ENCODE peak calls at places on chromosomes 6 and 20, in six cellular contexts. Y is IMR-90, V is mesendoderm, A is H9, S is trophoblast cell, E is mesenchymal stem cell. N is an unnamed sample.

GRCh38 chr20:48456361-48457184 is 371.2 kb downstream of the PREX1 start:
- DNase-seq in S (no peak), Y (no peak), E (no peak), A (no peak), V (peak), N (peak)

GRCh38 chr20:34736106-34736505 is 32.0 kb downstream of the TP53INP2 start:
- DNase-seq in E (no peak), S (no peak), Y (no peak), V (no peak), A (no peak), N (no peak)

GRCh38 chr20:62426678-62427077 is 661 bp downstream of the RBBP8NL start:
- DNase-seq in E (no peak), S (peak), V (peak), Y (no peak), A (peak), N (no peak)

GRCh38 chr20:7665311-7665863 is 274.9 kb downstream of the HAO1 start:
- DNase-seq in E (peak), Y (no peak), V (peak), A (no peak), S (no peak), N (no peak)

GRCh38 chr20:460707-461106 is 1.6 kb downstream of the TBC1D20 start:
- DNase-seq in A (no peak), E (peak), V (no peak), Y (no peak), S (no peak), N (no peak)

GRCh38 chr20:17966432-17967312 is 1.9 kb downstream of the SNX5 start:
- DNase-seq in V (peak), S (peak), Y (peak), E (peak), A (no peak), N (no peak)

GRCh38 chr6:73968358-73968757 is 272.4 kb downstream of the CD109 start:
- DNase-seq in A (no peak), S (no peak), E (no peak), V (no peak), Y (peak), N (no peak)

GRCh38 chr20:46212876-46213275 is 94.8 kb downstream of the CD40 start:
- DNase-seq in S (no peak), A (no peak), Y (no peak), E (no peak), V (no peak), N (no peak)

GRCh38 chr6:119156742-119157494 is 78.5 kb upstream of the FAM184A start:
- DNase-seq in V (peak), S (no peak), A (no peak), E (no peak), Y (no peak), N (no peak)

GRCh38 chr20:17531537-17532025 is 402 bp upstream of the BFSP1 start:
- DNase-seq in E (no peak), A (no peak), S (no peak), V (peak), Y (no peak), N (no peak)

GRCh38 chr20:3788685-3789155 is 2.2 kb upstream of the CENPB start:
- DNase-seq in V (no peak), E (peak), A (no peak), S (no peak), Y (no peak), N (no peak)

GRCh38 chr6:135182993-135183531 is 2.0 kb downstream of the MYB start:
- DNase-seq in V (peak), Y (no peak), A (peak), E (no peak), S (peak), N (peak)

GRCh38 chr20:5696011-5696559 is 54.1 kb upstream of the SHLD1 start:
- DNase-seq in E (peak), Y (peak), A (no peak), V (no peak), S (no peak), N (no peak)

GRCh38 chr6:21190701-21191588 is 402.6 kb upstream of the SOX4 start:
- DNase-seq in S (no peak), E (peak), Y (no peak), A (no peak), V (no peak), N (no peak)

GRCh38 chr6:11854418-11855165 is 76.0 kb upstream of the ADTRP start:
- DNase-seq in S (peak), Y (peak), V (no peak), A (no peak), E (peak), N (no peak)

GRCh38 chr20:62590301-62591121 is 51.8 kb upstream of the SLCO4A1 start:
- DNase-seq in A (no peak), E (no peak), V (no peak), S (no peak), Y (peak), N (no peak)

GRCh38 chr6:151757506-151757955 is 50.0 kb upstream of the ESR1 start:
- DNase-seq in V (no peak), E (no peak), Y (no peak), S (no peak), A (no peak), N (no peak)

GRCh38 chr20:33674294-33675126 is at the start of gene NECAB3:
- DNase-seq in Y (peak), V (peak), S (peak), A (peak), E (peak), N (peak)

GRCh38 chr6:135936606-135937005 is 85.1 kb downstream of the PDE7B start:
- DNase-seq in S (peak), V (no peak), E (peak), A (no peak), Y (peak), N (no peak)

GRCh38 chr6:157579467-157580031 is 198.6 kb downstream of the ZDHHC14 start:
- DNase-seq in Y (no peak), E (no peak), A (no peak), S (peak), V (no peak), N (no peak)

GRCh38 chr6:154736613-154737259 is 3.5 kb downstream of the SCAF8 start:
- DNase-seq in Y (no peak), V (no peak), S (no peak), A (no peak), E (no peak), N (no peak)

GRCh38 chr20:51639206-51639832 is 96.8 kb upstream of the NFATC2 start:
- DNase-seq in Y (peak), E (peak), S (peak), V (peak), A (peak), N (peak)

GRCh38 chr6:167210375-167211295 is 52.9 kb upstream of the GPR31 start:
- DNase-seq in A (no peak), S (no peak), E (no peak), Y (no peak), V (peak), N (no peak)

GRCh38 chr20:44209691-44210421 is 715 bp downstream of the OSER1 start:
- DNase-seq in V (peak), Y (peak), E (peak), A (no peak), S (peak), N (peak)

GRCh38 chr6:138289739-138290138 is 71.4 kb upstream of the PBOV1 start:
- DNase-seq in V (peak), E (no peak), A (peak), Y (no peak), S (peak), N (no peak)

GRCh38 chr6:42263165-42263852 is 45.6 kb upstream of the MRPS10 start:
- DNase-seq in Y (no peak), E (no peak), S (no peak), A (peak), V (peak), N (no peak)

GRCh38 chr20:33561981-33562601 is 72.2 kb downstream of the CBFA2T2 start:
- DNase-seq in S (no peak), E (peak), A (peak), Y (peak), V (peak), N (no peak)

GRCh38 chr20:62560162-62560561 is 82.1 kb upstream of the SLCO4A1 start:
- DNase-seq in S (no peak), Y (no peak), V (no peak), A (no peak), E (no peak), N (no peak)

GRCh38 chr6:134619789-134620188 is 301.9 kb upstream of the SGK1 start:
- DNase-seq in Y (peak), E (peak), S (no peak), V (no peak), A (no peak), N (no peak)

GRCh38 chr20:57707320-57707719 is 2.5 kb downstream of the PMEPA1 start:
- DNase-seq in V (no peak), Y (no peak), A (no peak), S (no peak), E (no peak), N (no peak)

GRCh38 chr6:143936986-143937765 is 70.9 kb downstream of the PLAGL1 start:
- DNase-seq in A (no peak), S (no peak), Y (no peak), V (no peak), E (no peak), N (no peak)

GRCh38 chr6:148323344-148323743 is 19.3 kb upstream of the SASH1 start:
- DNase-seq in S (no peak), A (no peak), E (peak), Y (peak), V (no peak), N (no peak)

GRCh38 chr20:37185681-37186080 is 6.3 kb upstream of the MROH8 start:
- DNase-seq in Y (no peak), S (peak), E (no peak), A (no peak), V (peak), N (no peak)

GRCh38 chr6:88513920-88514319 is 347.8 kb upstream of the CNR1 start:
- DNase-seq in V (no peak), Y (no peak), E (no peak), A (no peak), S (no peak), N (no peak)

GRCh38 chr20:43916073-43916874 is 1.6 kb downstream of the TOX2 start:
- DNase-seq in S (no peak), E (peak), Y (no peak), A (no peak), V (peak), N (no peak)

GRCh38 chr20:5863040-5863811 is 87.1 kb downstream of the TRMT6 start:
- DNase-seq in Y (peak), S (no peak), A (no peak), V (no peak), E (peak), N (no peak)

GRCh38 chr6:1382883-1383728 is 6.3 kb upstream of the FOXF2 start:
- DNase-seq in E (no peak), A (peak), V (peak), Y (no peak), S (no peak), N (peak)

GRCh38 chr20:44475372-44475693 is 341 bp upstream of the TTPAL start:
- DNase-seq in E (no peak), V (no peak), Y (no peak), S (no peak), A (no peak), N (no peak)

GRCh38 chr20:5977223-5977622 is 26.8 kb downstream of the MCM8 start:
- DNase-seq in S (no peak), E (no peak), V (no peak), Y (no peak), A (no peak), N (no peak)

DNA sequence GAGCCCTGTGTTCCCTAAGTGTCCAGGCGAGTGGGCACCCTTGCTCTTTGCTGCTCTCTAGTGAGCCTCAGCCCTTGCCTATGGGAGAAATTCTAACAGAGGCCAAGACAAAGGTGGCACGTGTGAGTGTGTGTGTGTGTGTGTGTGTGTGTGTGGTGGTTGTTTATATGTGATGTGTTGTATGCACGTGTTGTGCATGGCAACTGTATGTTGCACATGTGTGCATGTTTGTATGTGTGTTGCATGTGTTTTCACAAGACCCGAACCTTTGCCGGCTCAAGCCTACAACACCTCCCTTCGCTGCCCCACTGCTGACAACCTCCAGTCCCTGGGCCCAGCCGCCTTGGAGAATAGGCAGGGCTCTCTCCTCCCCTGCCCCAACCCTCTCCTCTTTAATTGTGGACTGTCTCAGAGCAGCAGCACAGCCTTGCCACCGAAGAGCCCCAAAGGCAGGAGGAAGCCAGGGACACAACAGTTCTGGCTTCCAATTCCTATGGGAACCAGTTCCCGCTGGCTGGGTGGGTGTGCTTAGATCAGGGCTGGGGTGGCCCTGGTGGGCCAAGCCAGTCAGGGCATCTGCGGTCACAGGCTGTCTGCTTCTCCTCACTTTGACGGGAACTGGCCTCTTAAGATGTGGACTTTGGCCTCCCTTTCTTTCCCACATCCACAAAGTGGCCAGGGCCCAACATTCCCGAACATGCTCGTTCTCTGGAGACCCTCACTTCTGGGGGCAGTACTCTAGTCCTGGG is 2.7 kb downstream of the KCNK16 start:
- DNase-seq in E (no peak), A (no peak), S (no peak), Y (no peak), V (no peak), N (no peak)
- H4K8ac ChIP-seq in E (no peak), A (no peak), S (no peak), Y (no peak), V (no peak), N (no peak)

GRCh38 chr6:33412140-33413009 is 1.6 kb downstream of the PHF1 start:
- DNase-seq in V (no peak), E (no peak), S (no peak), Y (no peak), A (no peak), N (no peak)
- H4K8ac ChIP-seq in V (no peak), E (no peak), S (no peak), Y (no peak), A (no peak), N (no peak)

DNA sequence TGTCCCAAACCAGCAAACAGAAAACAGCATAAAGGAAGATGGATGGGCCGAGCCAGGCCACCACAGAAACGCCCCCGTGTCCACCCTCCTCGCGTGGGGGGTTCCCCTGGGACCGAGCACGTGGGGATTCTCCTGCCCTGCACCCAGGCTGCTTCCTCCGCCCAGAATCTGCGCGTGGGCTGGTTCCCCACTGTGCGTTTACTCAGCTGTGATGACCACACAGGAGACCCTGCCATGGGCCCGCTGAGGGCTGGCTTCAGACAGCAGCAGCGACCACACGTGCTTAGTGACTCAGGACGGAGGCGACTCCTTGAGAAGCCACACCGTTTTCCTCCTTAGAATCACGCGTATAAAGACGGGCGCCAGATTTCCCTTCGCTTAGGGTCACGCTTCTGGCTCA is 63.9 kb upstream of the PDE10A start:
- DNase-seq in A (no peak), S (no peak), E (no peak), Y (no peak), V (no peak), N (no peak)
- H4K8ac ChIP-seq in A (no peak), S (no peak), E (no peak), Y (no peak), V (no peak), N (no peak)

GRCh38 chr6:159831373-159831679 is 31.2 kb downstream of the PNLDC1 start:
- DNase-seq in A (no peak), S (no peak), Y (no peak), V (no peak), E (no peak), N (no peak)

GRCh38 chr6:159828074-159828473 is 28.0 kb downstream of the PNLDC1 start:
- DNase-seq in E (no peak), Y (peak), A (no peak), V (no peak), S (no peak), N (no peak)

GRCh38 chr6:159829515-159829914 is 29.4 kb downstream of the PNLDC1 start:
- DNase-seq in A (no peak), Y (peak), V (no peak), E (no peak), S (no peak), N (no peak)

GRCh38 chr6:159832941-159833340 is 32.9 kb downstream of the PNLDC1 start:
- DNase-seq in S (peak), V (no peak), A (no peak), Y (no peak), E (no peak), N (no peak)

DNA sequence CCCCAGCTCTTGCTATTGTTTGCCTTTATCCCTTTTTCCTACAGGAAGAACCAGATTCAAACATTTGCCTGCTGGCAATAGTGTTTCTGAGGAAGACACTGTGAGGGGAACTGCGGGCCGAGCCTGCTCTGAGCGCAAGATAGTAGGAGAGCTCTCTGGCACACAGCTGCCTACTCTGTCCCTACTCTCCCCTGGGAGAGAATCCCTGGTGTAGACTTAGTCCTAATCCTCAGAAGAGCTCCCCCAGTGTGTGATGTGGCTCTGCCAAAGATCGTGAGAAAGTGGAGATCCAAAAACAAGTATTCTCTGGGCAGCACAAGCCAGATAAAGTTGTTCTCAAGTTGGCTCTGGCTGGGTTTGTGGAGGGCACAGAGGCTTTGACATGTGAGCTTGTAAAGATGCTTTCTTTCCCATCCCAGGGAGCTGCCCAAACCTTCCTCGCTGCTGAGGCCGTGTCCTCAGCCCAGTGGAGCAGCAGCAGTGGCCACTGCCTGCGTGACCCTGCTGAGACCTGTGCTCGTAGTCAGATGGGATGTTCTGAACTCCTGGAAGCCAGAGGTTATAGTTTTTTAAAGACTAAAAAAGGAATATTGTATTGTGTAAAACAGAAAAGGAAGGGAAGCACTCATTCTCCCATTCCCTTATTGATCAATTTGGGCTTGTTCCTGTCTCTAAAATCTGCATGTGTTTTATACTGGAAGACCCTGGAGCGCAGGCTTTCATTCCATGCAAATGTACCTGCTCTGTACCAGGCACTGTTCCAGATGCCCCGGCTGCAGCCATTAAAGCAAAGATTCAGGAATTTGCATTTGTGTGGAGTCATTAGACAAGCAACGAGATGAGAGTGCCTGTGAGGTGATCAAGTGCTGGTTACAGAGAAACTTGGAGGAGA is 30.7 kb downstream of the PNLDC1 start:
- DNase-seq in A (no peak), S (no peak), Y (no peak), E (no peak), V (no peak), N (no peak)
- H4K8ac ChIP-seq in A (no peak), S (no peak), Y (no peak), E (no peak), V (no peak), N (no peak)

GRCh38 chr6:31633447-31633846 is 12.9 kb downstream of the PRRC2A start:
- DNase-seq in Y (no peak), E (no peak), V (no peak), A (no peak), S (no peak), N (no peak)

GRCh38 chr6:31631681-31632278 is 11.3 kb downstream of the PRRC2A start:
- DNase-seq in Y (no peak), A (no peak), V (no peak), E (no peak), S (no peak), N (no peak)

GRCh38 chr6:31634131-31634530 is 13.6 kb downstream of the PRRC2A start:
- DNase-seq in V (no peak), Y (peak), A (no peak), E (no peak), S (no peak), N (no peak)

GRCh38 chr6:31631209-31631608 is 10.7 kb downstream of the PRRC2A start:
- DNase-seq in V (no peak), A (no peak), S (no peak), E (no peak), Y (no peak), N (no peak)

GRCh38 chr6:31632279-31632946 is 11.9 kb downstream of the PRRC2A start:
- DNase-seq in E (no peak), Y (no peak), S (no peak), V (no peak), A (no peak), N (no peak)
- H4K8ac ChIP-seq in E (peak), Y (no peak), S (no peak), V (no peak), A (no peak), N (peak)